ENCODE peak calls at places on chromosomes 4 and X, in seven cellular contexts. O is BJ, G is transverse colon, N is iris pigment epithelial cell, Z is cardiac muscle cell, D is cardiac fibroblast, T is NCI-H146. S is an unnamed sample.
A peak's percentile ranks its signal among the peaks of the same experiment; 100 is the strongest.

GRCh38 chr4:107037188-107037587 is 1.1 kb upstream of the DKK2 start:
- DNase-seq in O (no peak), G (peak; percentile 8), N (peak; percentile 64), D (peak; percentile 40), Z (peak; percentile 74), T (no peak), S (peak; percentile 4)

GRCh38 chr4:4436244-4436823 is 49.4 kb downstream of the NSG1 start:
- DNase-seq in O (no peak), Z (no peak), T (no peak), D (no peak), G (no peak), N (no peak), S (no peak)

GRCh38 chrX:118215346-118215745 is 98.7 kb upstream of the KLHL13 start:
- DNase-seq in N (no peak), T (no peak), G (no peak), O (no peak), D (no peak), Z (no peak), S (no peak)

GRCh38 chr4:37628977-37629609 is 57.1 kb downstream of the RELL1 start:
- DNase-seq in D (peak; percentile 84), O (no peak), T (no peak), N (peak; percentile 97), G (no peak), Z (no peak), S (no peak)

GRCh38 chr4:13548059-13548983 is 4.0 kb upstream of the NKX3-2 start:
- DNase-seq in G (no peak), N (no peak), O (no peak), D (no peak), Z (no peak), T (peak; percentile 54), S (no peak)

GRCh38 chr4:94451051-94451404 is 714 bp upstream of the PDLIM5 start:
- DNase-seq in T (no peak), D (no peak), N (no peak), Z (no peak), O (no peak), G (no peak), S (no peak)

GRCh38 chrX:115191490-115192243 is 2.5 kb downstream of the RBMXL3 start:
- DNase-seq in D (no peak), T (no peak), O (no peak), N (no peak), Z (no peak), G (no peak), S (no peak)

GRCh38 chr4:152171556-152171955 is 364.3 kb downstream of the FBXW7 start:
- DNase-seq in O (no peak), G (no peak), T (no peak), N (no peak), Z (no peak), D (no peak), S (no peak)

GRCh38 chrX:78650906-78651437 is 8.2 kb downstream of the RTL3 start:
- DNase-seq in G (no peak), O (peak; percentile 44), N (peak; percentile 83), Z (no peak), T (no peak), D (peak; percentile 54), S (no peak)

GRCh38 chrX:110741213-110741796 is 54.3 kb downstream of the CHRDL1 start:
- DNase-seq in D (peak; percentile 58), T (no peak), Z (no peak), O (no peak), N (peak; percentile 83), G (no peak), S (no peak)

GRCh38 chrX:100625985-100626491 is 10.6 kb downstream of the TSPAN6 start:
- DNase-seq in N (no peak), D (no peak), O (no peak), T (no peak), G (no peak), Z (no peak), S (no peak)

GRCh38 chr4:143701365-143701764 is 890 bp upstream of the FREM3 start:
- DNase-seq in T (no peak), G (no peak), O (no peak), D (no peak), Z (no peak), N (no peak), S (no peak)

GRCh38 chrX:135345328-135345645 is 36.0 kb downstream of the ETDC start:
- DNase-seq in T (peak; percentile 6), G (peak; percentile 38), N (peak; percentile 30), O (peak; percentile 44), Z (no peak), D (peak; percentile 68), S (peak; percentile 25)

GRCh38 chrX:149691794-149692193 is 20.1 kb upstream of the MAGEA11 start:
- DNase-seq in N (no peak), T (no peak), G (no peak), D (no peak), O (no peak), Z (no peak), S (no peak)

GRCh38 chr4:55321707-55322264 is 24.3 kb upstream of the SRD5A3 start:
- DNase-seq in Z (peak; percentile 91), T (peak; percentile 33), G (peak; percentile 65), N (peak; percentile 75), D (peak; percentile 93), O (no peak), S (peak; percentile 70)

GRCh38 chr4:952881-953573 is 20.3 kb downstream of the DGKQ start:
- DNase-seq in N (no peak), Z (no peak), G (no peak), O (no peak), T (no peak), D (no peak), S (no peak)

GRCh38 chr4:3494501-3494900 is 31.4 kb downstream of the DOK7 start:
- DNase-seq in O (no peak), T (no peak), N (no peak), D (no peak), G (no peak), Z (peak; percentile 31), S (no peak)

GRCh38 chrX:31227250-31227649 is 155.4 kb upstream of the FTHL17 start:
- DNase-seq in D (peak; percentile 43), G (no peak), O (peak; percentile 34), N (peak; percentile 72), T (no peak), Z (no peak), S (no peak)

GRCh38 chr4:88779431-88779830 is 81.8 kb upstream of the NAP1L5 start:
- DNase-seq in D (peak; percentile 45), G (no peak), T (no peak), Z (no peak), N (peak; percentile 56), O (no peak), S (no peak)

GRCh38 chr4:7902101-7902553 is 37.5 kb downstream of the AFAP1 start:
- DNase-seq in O (no peak), Z (no peak), G (no peak), N (no peak), D (no peak), T (peak; percentile 87), S (no peak)

GRCh38 chr4:181957088-181957487 is 286.1 kb upstream of the TENM3 start:
- DNase-seq in G (no peak), D (peak; percentile 81), O (peak; percentile 65), T (no peak), N (peak; percentile 88), Z (no peak), S (peak; percentile 87)

GRCh38 chrX:134749651-134750450 is 91.6 kb upstream of the PLAC1 start:
- DNase-seq in Z (no peak), N (no peak), T (no peak), D (no peak), O (no peak), G (no peak), S (no peak)

GRCh38 chr4:77308843-77309242 is 151.8 kb downstream of the CCNG2 start:
- DNase-seq in Z (peak; percentile 29), T (peak; percentile 6), G (no peak), D (peak; percentile 46), N (peak; percentile 28), O (no peak), S (no peak)

GRCh38 chr4:75289843-75290616 is 224.2 kb downstream of the RCHY1 start:
- DNase-seq in D (peak; percentile 44), G (peak; percentile 14), T (peak; percentile 90), Z (peak; percentile 49), O (no peak), N (peak; percentile 24), S (peak; percentile 60)

GRCh38 chrX:134580947-134581346 is 77.3 kb downstream of the PLAC1 start:
- DNase-seq in D (no peak), G (no peak), Z (no peak), N (no peak), T (no peak), O (no peak), S (no peak)

GRCh38 chr4:124061413-124061812 is 651.1 kb downstream of the ANKRD50 start:
- DNase-seq in G (no peak), T (no peak), Z (no peak), N (peak; percentile 84), O (peak; percentile 41), D (peak; percentile 87), S (no peak)

GRCh38 chrX:22575161-22575845 is 302.6 kb downstream of the CBLL2 start:
- DNase-seq in T (no peak), O (no peak), N (peak; percentile 8), G (no peak), Z (no peak), D (peak; percentile 57), S (no peak)

GRCh38 chrX:77493677-77494553 is 46.7 kb downstream of the FGF16 start:
- DNase-seq in D (peak; percentile 59), G (no peak), N (peak; percentile 88), T (peak; percentile 82), Z (peak; percentile 11), O (no peak), S (no peak)

GRCh38 chr4:337932-338758 is 531 bp downstream of the ZNF141 start:
- DNase-seq in Z (peak; percentile 56), O (no peak), N (peak; percentile 61), T (peak; percentile 49), G (no peak), D (peak; percentile 37), S (peak; percentile 7)

GRCh38 chrX:136953867-136954787 is 73.6 kb upstream of the RBMX start:
- DNase-seq in Z (peak; percentile 72), G (peak; percentile 69), D (peak; percentile 80), O (no peak), N (peak; percentile 81), T (peak; percentile 68), S (peak; percentile 27)

GRCh38 chrX:9610774-9611392 is 146.0 kb downstream of the TBL1X start:
- DNase-seq in D (peak; percentile 40), Z (no peak), O (no peak), N (peak; percentile 36), G (no peak), T (no peak), S (no peak)

S was measured in prostate gland.